ENCODE peak calls at places on chromosomes 5 and 9, in ten cellular contexts. H, Y, D, S, L, Z, J, C, U and P are unnamed samples.

GRCh38 chr9:36762958-36763357 is 190.3 kb downstream of the MELK start:
- DNase-seq in H (no peak), Y (no peak), D (no peak), S (no peak), L (no peak), Z (no peak), J (no peak), C (no peak), U (no peak), P (no peak)

GRCh38 chr5:150174285-150174684 is 7.7 kb downstream of the CDX1 start:
- DNase-seq in H (no peak), Y (no peak), D (no peak), S (no peak), L (no peak), Z (no peak), J (no peak), C (no peak), U (no peak), P (no peak)

GRCh38 chr9:89375181-89375760 is 57.0 kb downstream of the SECISBP2 start:
- DNase-seq in H (no peak), Y (no peak), D (no peak), S (no peak), L (no peak), Z (no peak), J (no peak), C (peak; percentile 84), U (no peak), P (no peak)

GRCh38 chr5:147464211-147464610 is 45.7 kb downstream of the DPYSL3 start:
- DNase-seq in H (no peak), Y (no peak), D (no peak), S (no peak), L (no peak), Z (no peak), J (no peak), C (no peak), U (no peak), P (no peak)

GRCh38 chr5:56019306-56020272 is 24.8 kb upstream of the IL6ST start:
- DNase-seq in H (no peak), Y (no peak), D (no peak), S (no peak), L (no peak), Z (no peak), J (no peak), C (no peak), U (no peak), P (no peak)

GRCh38 chr9:99025616-99026270 is 79.2 kb upstream of the TGFBR1 start:
- DNase-seq in H (no peak), Y (no peak), D (no peak), S (no peak), L (no peak), Z (no peak), J (no peak), C (no peak), U (peak; percentile 44), P (no peak)

GRCh38 chr9:130707225-130707976 is 13.8 kb downstream of the EXOSC2 start:
- DNase-seq in H (peak; percentile 42), Y (peak; percentile 55), D (peak; percentile 53), S (peak; percentile 61), L (peak; percentile 54), Z (peak; percentile 74), J (peak; percentile 32), C (peak; percentile 90), U (peak; percentile 67), P (peak; percentile 86)

GRCh38 chr9:87698069-87698809 is 27.7 kb upstream of the CTSL start:
- DNase-seq in H (no peak), Y (no peak), D (peak; percentile 73), S (no peak), L (no peak), Z (no peak), J (no peak), C (no peak), U (peak; percentile 18), P (no peak)

GRCh38 chr9:99576002-99576401 is 245.7 kb upstream of the NR4A3 start:
- DNase-seq in H (no peak), Y (no peak), D (no peak), S (no peak), L (no peak), Z (no peak), J (no peak), C (no peak), U (no peak), P (no peak)

GRCh38 chr9:113599647-113600476 is 136.3 kb downstream of the RGS3 start:
- DNase-seq in H (no peak), Y (no peak), D (no peak), S (peak; percentile 63), L (no peak), Z (no peak), J (peak; percentile 94), C (no peak), U (no peak), P (no peak)

GRCh38 chr5:175823731-175824525 is 47.5 kb upstream of the CPLX2 start:
- DNase-seq in H (no peak), Y (no peak), D (no peak), S (no peak), L (no peak), Z (no peak), J (no peak), C (no peak), U (no peak), P (no peak)

GRCh38 chr9:78272307-78272706 is 24.6 kb upstream of the PSAT1 start:
- DNase-seq in H (no peak), Y (no peak), D (no peak), S (no peak), L (no peak), Z (no peak), J (no peak), C (no peak), U (no peak), P (no peak)

GRCh38 chr5:90606539-90606938 is 47.9 kb downstream of the ADGRV1 start:
- DNase-seq in H (no peak), Y (no peak), D (no peak), S (no peak), L (no peak), Z (no peak), J (no peak), C (no peak), U (no peak), P (no peak)

GRCh38 chr5:112397690-112398089 is 21.4 kb downstream of the EPB41L4A start:
- DNase-seq in H (no peak), Y (no peak), D (no peak), S (no peak), L (no peak), Z (no peak), J (no peak), C (no peak), U (no peak), P (no peak)

GRCh38 chr9:134375430-134376385 is 49.5 kb downstream of the RXRA start:
- DNase-seq in H (no peak), Y (no peak), D (no peak), S (no peak), L (peak; percentile 88), Z (no peak), J (peak; percentile 43), C (no peak), U (peak; percentile 79), P (no peak)

GRCh38 chr9:21056931-21057330 is 20.8 kb downstream of the IFNB1 start:
- DNase-seq in H (no peak), Y (no peak), D (no peak), S (no peak), L (no peak), Z (no peak), J (peak; percentile 21), C (no peak), U (no peak), P (no peak)

GRCh38 chr9:21060919-21061561 is 16.7 kb downstream of the IFNB1 start:
- DNase-seq in H (no peak), Y (peak; percentile 7), D (no peak), S (no peak), L (no peak), Z (no peak), J (peak; percentile 19), C (peak; percentile 46), U (no peak), P (no peak)
- H3K4me1 ChIP-seq in H (peaks cover 8% of the 10 kb centered on the region), Y (peaks cover 10% of the 10 kb centered on the region), D (no peaks in the 10 kb centered on the region), S (no peaks in the 10 kb centered on the region), L (no peaks in the 10 kb centered on the region), Z (peaks cover 12% of the 10 kb centered on the region), J (no peaks in the 10 kb centered on the region), C (no peaks in the 10 kb centered on the region), U (no peaks in the 10 kb centered on the region), P (peaks cover 6% of the 10 kb centered on the region)

GRCh38 chr9:115941561-115942315 is 211.9 kb upstream of the PAPPA start:
- DNase-seq in H (no peak), Y (no peak), D (no peak), S (no peak), L (no peak), Z (no peak), J (peak; percentile 32), C (no peak), U (no peak), P (no peak)
- H3K4me1 ChIP-seq in H (no peaks in the 10 kb centered on the region), Y (no peaks in the 10 kb centered on the region), D (peaks cover 2% of the 10 kb centered on the region), S (peaks cover 17% of the 10 kb centered on the region), L (no peaks in the 10 kb centered on the region), Z (no peaks in the 10 kb centered on the region), J (peaks cover 34% of the 10 kb centered on the region), C (no peaks in the 10 kb centered on the region), U (peaks cover 40% of the 10 kb centered on the region), P (no peaks in the 10 kb centered on the region)

DNA sequence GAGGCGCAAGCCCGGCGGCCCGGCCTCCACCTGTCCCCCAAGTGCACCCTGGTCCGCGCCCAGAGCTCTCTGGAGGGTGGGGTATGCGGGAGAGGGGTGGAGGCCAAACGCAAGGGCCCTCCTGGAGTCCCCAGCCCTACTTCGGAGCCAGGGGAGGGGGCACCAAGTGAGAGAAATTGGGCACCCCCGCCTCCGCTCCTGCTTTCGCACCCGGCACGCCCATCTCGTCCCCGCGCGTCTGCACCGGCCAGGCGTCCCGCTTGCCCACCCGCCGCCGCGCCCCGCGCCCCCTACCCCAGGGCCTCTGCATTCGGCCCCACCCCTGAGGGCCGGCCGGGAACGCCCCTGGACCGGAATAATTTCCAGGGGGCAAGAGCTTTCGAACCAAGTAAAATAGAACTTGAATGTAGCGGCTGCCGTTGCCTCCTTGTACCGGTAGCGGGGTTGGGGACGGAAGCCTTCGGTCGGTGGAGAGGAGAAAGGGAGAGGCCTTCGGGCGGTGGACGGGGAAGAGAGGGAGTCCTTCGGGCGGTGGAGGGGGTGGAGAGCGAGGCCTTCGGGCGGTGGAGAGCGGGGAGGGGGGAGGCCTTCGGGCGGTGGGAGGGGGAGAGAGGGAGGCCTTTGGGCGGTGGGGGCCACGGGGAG is 694 bp upstream of the PHPT1 start:
- DNase-seq in H (no peak), Y (peak; percentile 22), D (no peak), S (no peak), L (no peak), Z (peak; percentile 43), J (no peak), C (peak; percentile 67), U (no peak), P (no peak)
- H3K4me1 ChIP-seq in H (peaks cover 15% of the 10 kb centered on the region), Y (peaks cover 18% of the 10 kb centered on the region), D (peaks cover 22% of the 10 kb centered on the region), S (peaks cover 25% of the 10 kb centered on the region), L (peaks cover 30% of the 10 kb centered on the region), Z (peaks cover 31% of the 10 kb centered on the region), J (peaks cover 9% of the 10 kb centered on the region), C (peaks cover 18% of the 10 kb centered on the region), U (peaks cover 54% of the 10 kb centered on the region), P (peaks cover 62% of the 10 kb centered on the region)

DNA sequence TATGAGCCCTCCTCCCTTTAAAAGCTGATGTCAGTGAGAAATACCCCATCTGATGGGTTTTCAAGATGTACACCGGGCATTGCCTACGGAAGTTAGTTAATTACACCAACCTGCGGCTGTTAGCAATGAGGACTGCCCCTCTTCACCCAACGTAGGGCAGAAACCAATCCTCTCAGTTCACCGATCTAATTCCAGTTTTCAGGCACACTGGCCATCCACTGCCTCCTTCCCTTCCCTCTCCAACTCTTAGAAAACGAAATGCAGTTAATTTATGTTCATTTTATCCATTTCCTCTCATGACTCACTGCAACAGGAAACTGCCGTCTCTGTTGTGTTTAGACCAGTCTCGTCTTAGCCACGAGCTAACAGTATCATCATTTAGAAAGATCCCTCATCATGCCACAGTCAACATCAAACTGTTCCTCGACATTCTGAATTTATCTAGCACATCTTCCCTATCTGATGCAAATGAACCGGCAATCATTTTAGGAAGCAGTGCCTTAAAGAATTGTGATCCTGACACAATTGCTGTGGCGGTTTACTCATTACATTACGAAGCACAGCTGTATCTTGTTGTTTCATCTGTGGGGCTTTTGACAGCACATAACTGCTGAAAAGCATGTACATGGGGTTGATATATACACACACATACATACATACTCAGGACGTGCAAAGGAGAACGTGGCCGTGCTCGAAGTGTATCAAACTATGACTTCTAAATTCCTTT is 168.6 kb downstream of the EFNA5 start:
- DNase-seq in H (no peak), Y (peak; percentile 6), D (no peak), S (no peak), L (no peak), Z (no peak), J (no peak), C (no peak), U (no peak), P (no peak)
- H3K4me1 ChIP-seq in H (no peaks in the 10 kb centered on the region), Y (peaks cover 4% of the 10 kb centered on the region), D (no peaks in the 10 kb centered on the region), S (no peaks in the 10 kb centered on the region), L (no peaks in the 10 kb centered on the region), Z (no peaks in the 10 kb centered on the region), J (peaks cover 5% of the 10 kb centered on the region), C (no peaks in the 10 kb centered on the region), U (no peaks in the 10 kb centered on the region), P (peaks cover 11% of the 10 kb centered on the region)